ENCODE peak calls at places on chromosomes 7 and 10, in four cellular contexts. L is spleen, T is hepatocyte, B is HCT116. I is an unnamed sample.

GRCh38 chr7:44282601-44283171 is 42.7 kb downstream of the CAMK2B start:
- DNase-seq in L (peak; percentile 63), T (no peak), B (no peak), I (no peak)

GRCh38 chr10:31603245-31604087 is 284.4 kb downstream of the ZEB1 start:
- DNase-seq in B (peak; percentile 90), L (peak; percentile 96), T (peak; percentile 99), I (peak; percentile 76)

GRCh38 chr10:122176232-122176865 is 94.7 kb upstream of the BTBD16 start:
- DNase-seq in L (peak; percentile 15), T (no peak), B (no peak), I (no peak)

GRCh38 chr7:11548532-11548931 is 283.5 kb downstream of the THSD7A start:
- DNase-seq in B (no peak), T (no peak), L (no peak), I (no peak)

GRCh38 chr7:81449105-81449504 is 320.7 kb downstream of the HGF start:
- DNase-seq in T (no peak), L (no peak), B (no peak), I (no peak)

GRCh38 chr7:155182406-155182970 is 112.4 kb downstream of the HTR5A start:
- DNase-seq in B (no peak), T (no peak), L (no peak), I (no peak)

GRCh38 chr10:105063796-105064195 is 422.7 kb downstream of the SORCS3 start:
- DNase-seq in B (peak; percentile 2), T (peak; percentile 65), L (no peak), I (no peak)

GRCh38 chr7:98216941-98217622 is 5.8 kb downstream of the BHLHA15 start:
- DNase-seq in B (no peak), L (peak; percentile 67), T (no peak), I (no peak)

GRCh38 chr10:101214446-101215396 is 14.5 kb downstream of the LBX1 start:
- DNase-seq in B (peak; percentile 66), T (peak; percentile 84), L (peak; percentile 88), I (no peak)

DNA sequence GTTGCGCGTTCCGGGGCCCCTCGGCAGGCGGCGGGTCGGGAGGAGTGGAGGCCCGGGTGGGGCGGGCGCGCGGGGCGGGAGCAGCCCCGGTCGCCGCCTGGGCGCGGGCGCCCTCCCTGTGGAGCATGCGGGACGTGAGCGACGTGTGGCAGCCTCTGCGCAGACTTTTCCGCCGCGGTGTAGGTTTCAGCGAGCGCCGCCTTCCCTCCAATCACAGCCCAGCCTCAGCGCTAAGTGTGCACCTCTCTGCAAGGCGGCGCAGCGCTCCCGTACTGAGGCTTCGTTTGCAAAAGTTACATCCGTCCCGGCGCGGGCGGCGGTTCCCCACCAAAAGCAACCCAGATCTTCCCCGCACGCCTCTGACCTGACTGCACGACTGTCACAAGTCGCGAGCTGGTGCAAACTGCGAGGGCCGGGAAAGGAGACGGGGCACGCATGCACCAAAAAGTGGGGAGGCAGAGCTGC is 1.2 kb upstream of the PFKFB3 start:
- DNase-seq in T (peak; percentile 78), L (peak; percentile 95), B (no peak), I (no peak)
- H3K4me1 ChIP-seq in T (peaks cover 20% of the 10 kb centered on the region), L (peaks cover 22% of the 10 kb centered on the region), B (no peaks in the 10 kb centered on the region), I (peaks cover 45% of the 10 kb centered on the region)

GRCh38 chr7:116650436-116650835 is 21.6 kb upstream of the MET start:
- DNase-seq in B (no peak), T (no peak), L (no peak), I (no peak)

GRCh38 chr7:116641551-116642153 is 30.3 kb upstream of the MET start:
- DNase-seq in L (no peak), T (no peak), B (no peak), I (no peak)

GRCh38 chr7:116647861-116648260 is 24.1 kb upstream of the MET start:
- DNase-seq in T (no peak), B (no peak), L (no peak), I (no peak)

GRCh38 chr7:116647290-116647689 is 24.7 kb upstream of the MET start:
- DNase-seq in T (no peak), B (no peak), L (no peak), I (no peak)

GRCh38 chr7:116644628-116645027 is 27.4 kb upstream of the MET start:
- DNase-seq in B (no peak), T (no peak), L (no peak), I (no peak)
- H3K27ac ChIP-seq in B (no peak overlapping the region), T (no peak overlapping the region), L (no peak overlapping the region), I (no peak overlapping the region)

DNA sequence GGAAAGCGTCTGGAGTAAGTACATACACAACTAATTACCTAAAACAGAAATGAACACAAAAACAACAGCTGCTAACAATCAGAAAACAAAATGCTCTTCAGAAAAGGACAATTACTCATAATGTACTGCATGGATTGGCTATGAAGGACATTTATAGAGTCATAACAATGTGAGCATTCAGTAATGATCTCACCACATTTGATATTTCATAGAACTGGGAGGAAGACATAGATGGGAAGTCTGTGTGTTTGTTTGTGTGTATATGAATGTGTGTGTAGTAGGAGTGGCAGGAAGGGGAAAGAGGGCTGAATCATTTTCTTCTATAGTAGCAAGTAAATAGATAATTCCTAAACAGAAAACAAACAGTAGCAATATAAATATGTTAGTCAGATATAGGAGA is 29.5 kb downstream of the PRKG1 start:
- DNase-seq in L (no peak), T (no peak), B (no peak), I (no peak)
- H3K27me3 ChIP-seq in L (no peaks in the 10 kb centered on the region), T (no peaks in the 10 kb centered on the region), B (peaks cover 41% of the 10 kb centered on the region), I (no peaks in the 10 kb centered on the region)

GRCh38 chr10:132539431-132539839 is 1.8 kb downstream of the INPP5A start:
- DNase-seq in B (no peak), L (peak; percentile 86), T (no peak), I (peak; percentile 4)
- H3K4me1 ChIP-seq in B (peaks cover 2% of the 10 kb centered on the region), L (peaks cover 46% of the 10 kb centered on the region), T (peaks cover 43% of the 10 kb centered on the region), I (peaks cover 67% of the 10 kb centered on the region)

GRCh38 chr7:36281945-36282727 is 107.5 kb upstream of the ANLN start:
- DNase-seq in L (no peak), T (no peak), B (no peak), I (no peak)
- H3K27ac ChIP-seq in L (peak overlapping the region; percentile 75), T (peak overlapping the region; percentile 74), B (no peak overlapping the region), I (no peak overlapping the region)

GRCh38 chr10:128160335-128160734 is 34.1 kb upstream of the MKI67 start:
- DNase-seq in L (no peak), T (no peak), B (no peak), I (no peak)

GRCh38 chr10:128152741-128153583 is 26.7 kb upstream of the MKI67 start:
- DNase-seq in L (no peak), B (no peak), T (no peak), I (no peak)

GRCh38 chr10:128156999-128157755 is 31.0 kb upstream of the MKI67 start:
- DNase-seq in B (no peak), T (peak; percentile 80), L (no peak), I (no peak)

GRCh38 chr10:128161031-128161430 is 34.8 kb upstream of the MKI67 start:
- DNase-seq in T (no peak), L (no peak), B (no peak), I (no peak)

DNA sequence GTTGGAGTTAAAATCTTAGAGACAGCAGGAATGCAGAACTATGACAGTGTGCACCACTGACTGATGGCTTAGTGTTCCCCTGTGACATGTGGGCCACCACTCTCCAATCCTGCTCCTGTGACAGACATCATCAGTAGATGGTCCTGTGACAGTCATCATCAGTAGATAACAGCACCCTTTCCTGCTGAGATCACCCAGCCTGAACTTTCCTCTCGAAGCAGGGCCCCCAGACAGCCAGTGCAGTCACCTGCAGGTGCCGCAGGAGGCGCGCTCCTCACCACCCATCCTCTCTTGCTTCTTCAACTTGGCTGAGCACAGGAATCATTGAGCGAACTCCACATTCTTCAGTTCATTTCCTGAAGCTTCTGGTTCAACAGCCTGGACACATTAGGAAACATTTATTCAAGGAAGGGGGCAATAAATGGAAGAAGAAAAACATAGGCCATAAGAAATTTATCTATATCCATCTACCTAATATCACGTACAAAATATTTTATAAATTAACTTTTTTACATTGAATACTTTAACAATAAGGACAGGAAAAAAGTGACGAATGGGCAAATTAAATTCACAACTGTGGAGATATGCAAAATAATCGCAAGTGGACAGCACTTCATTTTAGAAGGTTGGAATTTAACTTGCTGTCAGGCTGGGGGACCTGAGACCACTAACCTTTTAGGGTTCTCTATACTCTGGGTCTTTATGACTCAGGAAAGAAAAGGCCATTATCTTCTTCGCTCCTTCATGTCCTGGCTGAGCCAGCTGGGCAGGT is 32.0 kb upstream of the MKI67 start:
- DNase-seq in T (peak; percentile 42), L (no peak), B (no peak), I (no peak)
- H3K27me3 ChIP-seq in T (no peaks in the 10 kb centered on the region), L (peaks cover 8% of the 10 kb centered on the region), B (peaks cover 13% of the 10 kb centered on the region), I (no peaks in the 10 kb centered on the region)

GRCh38 chr10:69412232-69412631 is 4.5 kb downstream of the TACR2 start:
- DNase-seq in T (no peak), L (peak; percentile 30), B (no peak), I (no peak)
- H3K4me1 ChIP-seq in T (peaks cover 10% of the 10 kb centered on the region), L (peaks cover 6% of the 10 kb centered on the region), B (peaks cover 9% of the 10 kb centered on the region), I (peaks cover 35% of the 10 kb centered on the region)

GRCh38 chr10:73917566-73918305 is 6.8 kb downstream of the PLAU start:
- DNase-seq in B (no peak), L (no peak), T (no peak), I (no peak)
- H3K27ac ChIP-seq in B (no peak overlapping the region), L (peak overlapping the region; percentile 61), T (no peak overlapping the region), I (no peak overlapping the region)